ENCODE peak calls at places on chromosomes 11 and 22, in nine cellular contexts. V, Y, A, W, P, N, X, C and Q are unnamed samples.

GRCh38 chr11:62676698-62677097 is 2.2 kb downstream of the UBXN1 start:
- DNase-seq in N (no peak), Y (no peak), A (no peak), V (no peak), X (no peak), C (no peak), P (no peak), W (no peak), Q (no peak)

GRCh38 chr11:58524232-58525036 is 16.5 kb upstream of the OR5B21 start:
- DNase-seq in C (peak), V (peak), X (no peak), W (peak), P (peak), Y (peak), A (peak), N (peak), Q (peak)

GRCh38 chr11:76208438-76208828 is 2.1 kb upstream of the WNT11 start:
- DNase-seq in W (no peak), P (no peak), Y (no peak), V (no peak), C (no peak), A (no peak), X (no peak), N (no peak), Q (no peak)

GRCh38 chr11:3107608-3108182 is 50.5 kb upstream of the CARS1 start:
- DNase-seq in V (no peak), X (peak), C (no peak), P (no peak), W (no peak), A (no peak), Y (no peak), N (no peak), Q (no peak)

GRCh38 chr11:102312656-102313055 is 4.6 kb upstream of the BIRC3 start:
- DNase-seq in X (no peak), N (no peak), P (no peak), Y (no peak), C (peak), V (no peak), A (peak), W (peak), Q (no peak)

GRCh38 chr22:46111645-46112306 is 38.5 kb upstream of the PPARA start:
- DNase-seq in A (no peak), N (no peak), Y (no peak), P (no peak), W (no peak), C (no peak), V (no peak), X (no peak), Q (no peak)

GRCh38 chr11:108873305-108873704 is 208.4 kb downstream of the DDX10 start:
- DNase-seq in P (peak), A (peak), C (peak), N (no peak), W (no peak), X (no peak), V (no peak), Y (no peak), Q (no peak)

GRCh38 chr22:37048133-37048532 is 3.4 kb upstream of the KCTD17 start:
- DNase-seq in V (no peak), W (no peak), X (no peak), A (no peak), C (peak), N (no peak), Y (no peak), P (peak), Q (no peak)

GRCh38 chr22:38569181-38569971 is 607 bp downstream of the DMC1 start:
- DNase-seq in Y (no peak), A (no peak), C (no peak), V (no peak), X (no peak), P (no peak), N (no peak), W (no peak), Q (no peak)

GRCh38 chr11:127023991-127024390 is 23.4 kb upstream of the KIRREL3 start:
- DNase-seq in N (no peak), P (peak), W (no peak), A (no peak), Y (no peak), X (no peak), C (no peak), V (no peak), Q (no peak)

GRCh38 chr11:94504689-94505293 is 7.5 kb upstream of the C11orf97 start:
- DNase-seq in P (peak), W (peak), C (peak), V (peak), Y (peak), N (no peak), X (no peak), A (peak), Q (no peak)

GRCh38 chr11:113468666-113469345 is 6.4 kb downstream of the DRD2 start:
- DNase-seq in X (no peak), Y (no peak), N (no peak), C (no peak), V (no peak), P (peak), A (no peak), W (no peak), Q (no peak)

GRCh38 chr11:47132490-47132889 is 44.2 kb downstream of the ARFGAP2 start:
- DNase-seq in X (no peak), V (no peak), N (no peak), C (no peak), A (no peak), W (no peak), Y (no peak), P (no peak), Q (no peak)

GRCh38 chr11:130999992-131000770 is 83.9 kb upstream of the SNX19 start:
- DNase-seq in A (peak), Y (no peak), X (no peak), N (no peak), V (peak), P (peak), C (peak), W (peak), Q (no peak)

GRCh38 chr11:44243633-44244343 is 66.2 kb downstream of the ALX4 start:
- DNase-seq in C (peak), V (no peak), X (no peak), Y (no peak), W (peak), P (peak), A (peak), N (no peak), Q (no peak)